ENCODE peak calls at places on chromosomes 13 and 19, in ten cellular contexts. R is heart left ventricle, G is A549, L is ovary, M is upper lobe of left lung, E is adrenal gland, A is uterus, V is right lobe of liver, N is Peyer's patch, B is tibial nerve. H is an unnamed sample.

GRCh38 chr13:48602296-48603040 is 51.3 kb upstream of the CYSLTR2 start:
- DNase-seq in R (no peak), G (no peak), L (no peak), M (no peak), E (no peak), A (no peak), V (no peak), N (no peak), B (no peak), H (no peak)

GRCh38 chr19:10966809-10967208 is 6.0 kb downstream of the SMARCA4 start:
- DNase-seq in R (no peak), G (no peak), L (no peak), M (no peak), E (no peak), A (no peak), V (no peak), N (no peak), B (no peak), H (no peak)

GRCh38 chr19:40256511-40256910 is 28.6 kb downstream of the AKT2 start:
- DNase-seq in R (peak), G (no peak), L (no peak), M (peak), E (no peak), A (no peak), V (no peak), N (no peak), B (no peak), H (no peak)

GRCh38 chr13:29885967-29886366 is 35.5 kb upstream of the UBL3 start:
- DNase-seq in R (no peak), G (no peak), L (no peak), M (no peak), E (no peak), A (no peak), V (no peak), N (no peak), B (no peak), H (no peak)

GRCh38 chr13:102311901-102312300 is 89.9 kb downstream of the FGF14 start:
- DNase-seq in R (no peak), G (no peak), L (no peak), M (no peak), E (no peak), A (no peak), V (no peak), N (no peak), B (no peak), H (no peak)

GRCh38 chr19:52170863-52171320 is 529 bp downstream of the ZNF836 start:
- DNase-seq in R (no peak), G (no peak), L (peak), M (peak), E (peak), A (peak), V (peak), N (peak), B (no peak), H (peak)

GRCh38 chr13:59364508-59365187 is 799.1 kb downstream of the DIAPH3 start:
- DNase-seq in R (no peak), G (peak), L (no peak), M (no peak), E (no peak), A (no peak), V (no peak), N (no peak), B (no peak), H (no peak)

GRCh38 chr13:102799544-102800144 is 725 bp downstream of the BIVM start:
- DNase-seq in R (peak), G (peak), L (no peak), M (peak), E (peak), A (no peak), V (peak), N (peak), B (no peak), H (peak)

GRCh38 chr13:40539954-40540706 is 126.3 kb downstream of the FOXO1 start:
- DNase-seq in R (no peak), G (peak), L (no peak), M (no peak), E (peak), A (no peak), V (no peak), N (no peak), B (no peak), H (peak)

GRCh38 chr19:44905437-44906160 is at the start of gene APOE:
- DNase-seq in R (no peak), G (no peak), L (peak), M (no peak), E (peak), A (no peak), V (peak), N (no peak), B (no peak), H (no peak)
- TF ChIP-seq POLR2A in R (no peak), G (no peak), L (no peak), M (no peak), E (peak), A (no peak), V (peak), N (no peak), B (no peak), H (no peak)

GRCh38 chr19:32203161-32203560 is 142.2 kb upstream of the ZNF507 start:
- DNase-seq in R (no peak), G (no peak), L (no peak), M (no peak), E (no peak), A (no peak), V (no peak), N (no peak), B (no peak), H (no peak)
- TF ChIP-seq POLR2A in R (no peak), G (no peak), L (no peak), M (no peak), E (no peak), A (no peak), V (no peak), N (no peak), B (no peak), H (no peak)

DNA sequence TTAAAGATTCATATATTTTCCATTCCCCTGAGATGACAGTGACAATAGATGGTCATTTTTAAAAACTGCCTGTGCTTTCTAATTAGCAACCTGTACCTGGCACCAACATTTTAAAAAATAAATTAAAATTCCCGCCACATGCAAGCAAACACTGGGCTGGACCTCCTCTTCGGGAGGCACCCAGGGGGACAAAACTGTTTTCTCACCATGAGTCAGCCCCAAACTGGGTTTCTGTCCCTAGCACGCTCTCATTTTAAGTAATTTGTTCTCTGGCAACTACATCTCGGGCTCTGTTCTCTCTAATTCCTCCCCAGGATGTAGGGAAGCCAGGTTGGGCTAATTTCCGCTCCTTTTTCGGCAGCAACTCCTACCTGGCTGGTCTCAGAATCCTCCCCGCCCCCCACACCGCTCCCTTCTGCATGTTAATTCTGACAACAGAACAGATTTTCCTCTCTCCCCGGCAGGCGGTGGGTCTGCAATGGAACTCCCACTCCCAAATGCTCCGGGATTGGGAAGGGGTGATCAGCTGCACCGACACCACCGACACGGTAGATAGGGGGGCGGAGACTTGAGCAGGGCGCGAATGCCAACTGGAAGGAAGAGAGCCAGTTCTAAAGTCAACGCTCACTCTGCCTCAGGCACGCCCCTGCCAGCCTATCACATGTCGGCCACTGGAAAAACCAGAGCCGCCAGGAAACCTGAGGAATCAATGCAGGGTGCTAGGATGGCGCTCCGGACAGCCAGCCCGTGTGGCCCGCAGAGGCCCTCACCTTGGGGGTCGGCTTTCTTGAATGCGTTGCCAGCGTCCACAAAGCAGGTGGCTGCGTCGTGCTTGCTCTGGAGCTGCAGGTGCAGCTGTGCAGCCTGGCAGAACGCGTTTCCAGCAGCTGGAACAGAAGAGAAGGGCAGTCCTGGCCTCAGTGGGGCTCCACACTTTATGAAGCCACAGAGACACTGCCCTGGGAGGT is 14.7 kb downstream of the NAPA start:
- DNase-seq in R (peak), G (no peak), L (no peak), M (no peak), E (no peak), A (no peak), V (no peak), N (no peak), B (no peak), H (no peak)
- TF ChIP-seq POLR2A in R (no peak), G (no peak), L (no peak), M (no peak), E (no peak), A (no peak), V (no peak), N (no peak), B (no peak), H (no peak)

GRCh38 chr13:52104624-52105023 is 24.2 kb downstream of the NEK5 start:
- DNase-seq in R (no peak), G (peak), L (no peak), M (no peak), E (no peak), A (no peak), V (no peak), N (no peak), B (no peak), H (no peak)
- TF ChIP-seq POLR2A in R (no peak), G (no peak), L (no peak), M (no peak), E (no peak), A (no peak), V (no peak), N (no peak), B (no peak), H (no peak)

GRCh38 chr19:19529783-19530422 is 1.2 kb downstream of the YJEFN3 start:
- DNase-seq in R (no peak), G (no peak), L (no peak), M (peak), E (no peak), A (no peak), V (no peak), N (no peak), B (no peak), H (no peak)
- TF ChIP-seq POLR2A in R (no peak), G (no peak), L (no peak), M (no peak), E (no peak), A (no peak), V (no peak), N (no peak), B (no peak), H (no peak)